ENCODE peak calls at places on chromosomes 3 and 15, in six cellular contexts. One of them, this sample, is unnamed.

GRCh38 chr3:189821251-189821650 is 190.1 kb downstream of the TP63 start:
- DNase-seq in adrenal gland: no peak
- DNase-seq in PC-3: no peak
- DNase-seq in stimulated activated naive CD4-positive, alpha-beta T cell: no peak
- DNase-seq in H7: no peak
- DNase-seq in NCI-H1092: no peak
- DNase-seq in this sample: no peak

GRCh38 chr3:164655462-164655861 is 422.8 kb downstream of the SI start:
- DNase-seq in adrenal gland: no peak
- DNase-seq in stimulated activated naive CD4-positive, alpha-beta T cell: no peak
- DNase-seq in PC-3: no peak
- DNase-seq in H7: no peak
- DNase-seq in NCI-H1092: no peak
- DNase-seq in this sample: no peak

GRCh38 chr3:38116471-38117162 is 20.3 kb downstream of the ACAA1 start:
- DNase-seq in H7: no peak
- DNase-seq in adrenal gland: no peak
- DNase-seq in stimulated activated naive CD4-positive, alpha-beta T cell: no peak
- DNase-seq in NCI-H1092: no peak
- DNase-seq in PC-3: peak
- DNase-seq in this sample: no peak

GRCh38 chr3:62749657-62750056 is 125.6 kb downstream of the CADPS start:
- DNase-seq in adrenal gland: no peak
- DNase-seq in H7: no peak
- DNase-seq in NCI-H1092: no peak
- DNase-seq in PC-3: no peak
- DNase-seq in stimulated activated naive CD4-positive, alpha-beta T cell: no peak
- DNase-seq in this sample: no peak

GRCh38 chr15:87212041-87212440 is 1044.5 kb downstream of the NTRK3 start:
- DNase-seq in H7: no peak
- DNase-seq in NCI-H1092: no peak
- DNase-seq in stimulated activated naive CD4-positive, alpha-beta T cell: no peak
- DNase-seq in PC-3: peak
- DNase-seq in adrenal gland: no peak
- DNase-seq in this sample: no peak

GRCh38 chr3:12393894-12394293 is 90.4 kb upstream of the TSEN2 start:
- DNase-seq in stimulated activated naive CD4-positive, alpha-beta T cell: no peak
- DNase-seq in H7: no peak
- DNase-seq in PC-3: peak
- DNase-seq in adrenal gland: no peak
- DNase-seq in NCI-H1092: no peak
- DNase-seq in this sample: no peak

GRCh38 chr3:55191911-55192787 is 264.3 kb upstream of the LRTM1 start:
- DNase-seq in PC-3: peak
- DNase-seq in stimulated activated naive CD4-positive, alpha-beta T cell: no peak
- DNase-seq in H7: no peak
- DNase-seq in adrenal gland: no peak
- DNase-seq in NCI-H1092: no peak
- DNase-seq in this sample: no peak

GRCh38 chr15:44319385-44319784 is 30.9 kb downstream of the GOLM2 start:
- DNase-seq in NCI-H1092: no peak
- DNase-seq in adrenal gland: no peak
- DNase-seq in H7: no peak
- DNase-seq in PC-3: no peak
- DNase-seq in stimulated activated naive CD4-positive, alpha-beta T cell: no peak
- DNase-seq in this sample: no peak

GRCh38 chr15:92901053-92901761 is 1.1 kb downstream of the CHD2 start:
- DNase-seq in stimulated activated naive CD4-positive, alpha-beta T cell: no peak
- DNase-seq in NCI-H1092: no peak
- DNase-seq in PC-3: no peak
- DNase-seq in H7: no peak
- DNase-seq in adrenal gland: no peak
- DNase-seq in this sample: no peak

GRCh38 chr3:134628884-134629283 is 21.9 kb downstream of the KY start:
- DNase-seq in stimulated activated naive CD4-positive, alpha-beta T cell: no peak
- DNase-seq in H7: no peak
- DNase-seq in adrenal gland: no peak
- DNase-seq in PC-3: no peak
- DNase-seq in NCI-H1092: no peak
- DNase-seq in this sample: no peak

GRCh38 chr3:14127516-14128161 is 2.8 kb downstream of the TMEM43 start:
- DNase-seq in adrenal gland: no peak
- DNase-seq in stimulated activated naive CD4-positive, alpha-beta T cell: no peak
- DNase-seq in H7: no peak
- DNase-seq in NCI-H1092: no peak
- DNase-seq in PC-3: no peak
- DNase-seq in this sample: no peak

GRCh38 chr15:60760646-60761504 is 281.9 kb upstream of the ICE2 start:
- DNase-seq in stimulated activated naive CD4-positive, alpha-beta T cell: no peak
- DNase-seq in NCI-H1092: no peak
- DNase-seq in PC-3: peak
- DNase-seq in adrenal gland: no peak
- DNase-seq in H7: no peak
- DNase-seq in this sample: no peak

GRCh38 chr3:50221051-50221412 is 15.0 kb upstream of the GNAI2 start:
- DNase-seq in NCI-H1092: no peak
- DNase-seq in PC-3: no peak
- DNase-seq in stimulated activated naive CD4-positive, alpha-beta T cell: no peak
- DNase-seq in adrenal gland: no peak
- DNase-seq in H7: no peak
- DNase-seq in this sample: no peak

GRCh38 chr3:13301295-13301987 is 118.7 kb downstream of the NUP210 start:
- DNase-seq in PC-3: peak
- DNase-seq in NCI-H1092: no peak
- DNase-seq in stimulated activated naive CD4-positive, alpha-beta T cell: no peak
- DNase-seq in adrenal gland: no peak
- DNase-seq in H7: peak
- DNase-seq in this sample: peak

GRCh38 chr3:157107037-157107436 is 52.9 kb downstream of the CCNL1 start:
- DNase-seq in H7: no peak
- DNase-seq in NCI-H1092: no peak
- DNase-seq in PC-3: no peak
- DNase-seq in stimulated activated naive CD4-positive, alpha-beta T cell: no peak
- DNase-seq in adrenal gland: no peak
- DNase-seq in this sample: no peak

GRCh38 chr15:43266386-43266785 is 342 bp downstream of the TGM5 start:
- DNase-seq in stimulated activated naive CD4-positive, alpha-beta T cell: no peak
- DNase-seq in PC-3: no peak
- DNase-seq in adrenal gland: no peak
- DNase-seq in H7: no peak
- DNase-seq in NCI-H1092: no peak
- DNase-seq in this sample: no peak

GRCh38 chr3:11643212-11644087 is at the start of gene VGLL4:
- DNase-seq in NCI-H1092: peak
- DNase-seq in H7: peak
- DNase-seq in stimulated activated naive CD4-positive, alpha-beta T cell: peak
- DNase-seq in adrenal gland: peak
- DNase-seq in PC-3: peak
- DNase-seq in this sample: peak

GRCh38 chr3:43062040-43062555 is 43.8 kb downstream of the POMGNT2 start:
- DNase-seq in adrenal gland: no peak
- DNase-seq in NCI-H1092: no peak
- DNase-seq in PC-3: no peak
- DNase-seq in H7: no peak
- DNase-seq in stimulated activated naive CD4-positive, alpha-beta T cell: no peak
- DNase-seq in this sample: no peak

GRCh38 chr3:127674793-127675189 is 2.0 kb downstream of the ABTB1 start:
- DNase-seq in H7: no peak
- DNase-seq in adrenal gland: peak
- DNase-seq in NCI-H1092: no peak
- DNase-seq in stimulated activated naive CD4-positive, alpha-beta T cell: no peak
- DNase-seq in PC-3: no peak
- DNase-seq in this sample: no peak

GRCh38 chr3:129235310-129235917 is 14.0 kb upstream of the COPG1 start:
- DNase-seq in NCI-H1092: no peak
- DNase-seq in H7: no peak
- DNase-seq in PC-3: no peak
- DNase-seq in adrenal gland: no peak
- DNase-seq in stimulated activated naive CD4-positive, alpha-beta T cell: no peak
- DNase-seq in this sample: no peak

GRCh38 chr15:93034512-93034911 is 54.5 kb downstream of the RGMA start:
- DNase-seq in adrenal gland: no peak
- DNase-seq in H7: peak
- DNase-seq in NCI-H1092: no peak
- DNase-seq in stimulated activated naive CD4-positive, alpha-beta T cell: no peak
- DNase-seq in PC-3: no peak
- DNase-seq in this sample: no peak

GRCh38 chr15:43911235-43911661 is 84.4 kb downstream of the WDR76 start:
- DNase-seq in NCI-H1092: no peak
- DNase-seq in stimulated activated naive CD4-positive, alpha-beta T cell: no peak
- DNase-seq in H7: no peak
- DNase-seq in adrenal gland: no peak
- DNase-seq in PC-3: peak
- DNase-seq in this sample: no peak

GRCh38 chr3:12479919-12480425 is 4.3 kb upstream of the TSEN2 start:
- DNase-seq in H7: peak
- DNase-seq in NCI-H1092: peak
- DNase-seq in stimulated activated naive CD4-positive, alpha-beta T cell: no peak
- DNase-seq in adrenal gland: no peak
- DNase-seq in PC-3: peak
- DNase-seq in this sample: peak

GRCh38 chr15:58467722-58468436 is 36.1 kb downstream of the LIPC start:
- DNase-seq in NCI-H1092: no peak
- DNase-seq in PC-3: no peak
- DNase-seq in adrenal gland: no peak
- DNase-seq in stimulated activated naive CD4-positive, alpha-beta T cell: no peak
- DNase-seq in H7: no peak
- DNase-seq in this sample: peak

GRCh38 chr3:32194653-32195052 is 43.8 kb upstream of the CMTM8 start:
- DNase-seq in PC-3: no peak
- DNase-seq in H7: no peak
- DNase-seq in adrenal gland: no peak
- DNase-seq in stimulated activated naive CD4-positive, alpha-beta T cell: no peak
- DNase-seq in NCI-H1092: no peak
- DNase-seq in this sample: no peak

GRCh38 chr3:55330355-55330754 is 156.8 kb downstream of the WNT5A start:
- DNase-seq in PC-3: peak
- DNase-seq in adrenal gland: peak
- DNase-seq in NCI-H1092: no peak
- DNase-seq in H7: no peak
- DNase-seq in stimulated activated naive CD4-positive, alpha-beta T cell: no peak
- DNase-seq in this sample: no peak

GRCh38 chr3:50089603-50089945 is 855 bp downstream of the RBM5 start:
- DNase-seq in adrenal gland: no peak
- DNase-seq in stimulated activated naive CD4-positive, alpha-beta T cell: no peak
- DNase-seq in PC-3: no peak
- DNase-seq in H7: peak
- DNase-seq in NCI-H1092: no peak
- DNase-seq in this sample: no peak

GRCh38 chr3:175207361-175207760 is 348.2 kb downstream of the NAALADL2 start:
- DNase-seq in adrenal gland: no peak
- DNase-seq in NCI-H1092: no peak
- DNase-seq in PC-3: peak
- DNase-seq in stimulated activated naive CD4-positive, alpha-beta T cell: no peak
- DNase-seq in H7: no peak
- DNase-seq in this sample: no peak

This sample was measured in HepG2.